ENCODE peak calls at places on chromosomes 12 and 14, in six cellular contexts. N, U, T, H, Z and Q are unnamed samples.

GRCh38 chr14:77208266-77208978 is 26.8 kb downstream of the TMEM63C start:
- DNase-seq in N (peak), U (peak), T (peak), H (peak), Z (peak), Q (peak)

GRCh38 chr14:64387232-64387737 is 868 bp upstream of the MTHFD1 start:
- DNase-seq in N (peak), U (no peak), T (no peak), H (peak), Z (no peak), Q (no peak)

GRCh38 chr14:94388027-94388895 is at the start of gene SERPINA1:
- DNase-seq in N (peak), U (no peak), T (no peak), H (no peak), Z (no peak), Q (no peak)

GRCh38 chr12:52036587-52037171 is 14.6 kb upstream of the NR4A1 start:
- DNase-seq in N (peak), U (peak), T (peak), H (peak), Z (peak), Q (peak)

GRCh38 chr12:123886258-123886657 is 86.4 kb downstream of the CCDC92 start:
- DNase-seq in N (no peak), U (no peak), T (no peak), H (no peak), Z (no peak), Q (no peak)

GRCh38 chr14:96881713-96882112 is 84.5 kb downstream of the VRK1 start:
- DNase-seq in N (no peak), U (no peak), T (no peak), H (no peak), Z (no peak), Q (no peak)

GRCh38 chr14:96497586-96497985 is 4.6 kb upstream of the PAPOLA start:
- DNase-seq in N (no peak), U (peak), T (no peak), H (no peak), Z (no peak), Q (no peak)

GRCh38 chr14:72451081-72451972 is 442.6 kb downstream of the DPF3 start:
- DNase-seq in N (no peak), U (no peak), T (no peak), H (no peak), Z (no peak), Q (no peak)

GRCh38 chr12:114319422-114319821 is 86.5 kb downstream of the TBX5 start:
- DNase-seq in N (no peak), U (no peak), T (no peak), H (peak), Z (no peak), Q (no peak)

GRCh38 chr12:2286051-2286450 is 233.3 kb downstream of the CACNA1C start:
- DNase-seq in N (no peak), U (no peak), T (no peak), H (no peak), Z (no peak), Q (no peak)

GRCh38 chr14:80017796-80018195 is 193.5 kb downstream of the DIO2 start:
- DNase-seq in N (no peak), U (no peak), T (no peak), H (no peak), Z (no peak), Q (no peak)

GRCh38 chr14:93543766-93544165 is 113.0 kb downstream of the UNC79 start:
- DNase-seq in N (no peak), U (peak), T (no peak), H (no peak), Z (no peak), Q (no peak)

GRCh38 chr12:15152864-15153263 is 68.4 kb downstream of the RERG start:
- DNase-seq in N (no peak), U (no peak), T (no peak), H (no peak), Z (no peak), Q (no peak)

GRCh38 chr12:22631863-22632463 is 7.0 kb downstream of the ETNK1 start:
- DNase-seq in N (no peak), U (peak), T (no peak), H (no peak), Z (no peak), Q (no peak)

GRCh38 chr14:74474376-74474775 is 18.7 kb downstream of the NPC2 start:
- DNase-seq in N (no peak), U (no peak), T (no peak), H (no peak), Z (no peak), Q (no peak)

GRCh38 chr14:99513946-99514551 is 32.8 kb downstream of the CCNK start:
- DNase-seq in N (no peak), U (no peak), T (no peak), H (peak), Z (no peak), Q (no peak)

GRCh38 chr12:95721320-95721719 is 69.2 kb downstream of the NTN4 start:
- DNase-seq in N (no peak), U (no peak), T (no peak), H (no peak), Z (no peak), Q (no peak)

GRCh38 chr12:97306121-97306520 is 156.5 kb upstream of the RMST start:
- DNase-seq in N (no peak), U (peak), T (no peak), H (no peak), Z (no peak), Q (no peak)

GRCh38 chr14:62308316-62308715 is 546.1 kb downstream of the SNAPC1 start:
- DNase-seq in N (no peak), U (no peak), T (no peak), H (no peak), Z (no peak), Q (no peak)

GRCh38 chr12:109393437-109394345 is 46.0 kb downstream of the MYO1H start:
- DNase-seq in N (peak), U (peak), T (peak), H (no peak), Z (no peak), Q (peak)

GRCh38 chr14:56774503-56774902 is 35.8 kb downstream of the OTX2 start:
- DNase-seq in N (no peak), U (no peak), T (no peak), H (no peak), Z (no peak), Q (no peak)

GRCh38 chr14:81831128-81831815 is 297.6 kb upstream of the SEL1L start:
- DNase-seq in N (peak), U (peak), T (no peak), H (no peak), Z (no peak), Q (no peak)

GRCh38 chr12:113346387-113346786 is 11.5 kb upstream of the SLC8B1 start:
- DNase-seq in N (no peak), U (no peak), T (no peak), H (no peak), Z (no peak), Q (no peak)

GRCh38 chr14:62185078-62185477 is 422.9 kb downstream of the SNAPC1 start:
- DNase-seq in N (no peak), U (no peak), T (no peak), H (no peak), Z (no peak), Q (no peak)

GRCh38 chr12:13436696-13437391 is 240.3 kb downstream of the EMP1 start:
- DNase-seq in N (no peak), U (peak), T (no peak), H (no peak), Z (no peak), Q (no peak)

GRCh38 chr14:32939254-32940065 is 781 bp downstream of the NPAS3 start:
- DNase-seq in N (peak), U (no peak), T (peak), H (peak), Z (peak), Q (peak)

GRCh38 chr12:27236498-27236897 is 7.6 kb upstream of the STK38L start:
- DNase-seq in N (no peak), U (peak), T (no peak), H (no peak), Z (no peak), Q (no peak)

DNA sequence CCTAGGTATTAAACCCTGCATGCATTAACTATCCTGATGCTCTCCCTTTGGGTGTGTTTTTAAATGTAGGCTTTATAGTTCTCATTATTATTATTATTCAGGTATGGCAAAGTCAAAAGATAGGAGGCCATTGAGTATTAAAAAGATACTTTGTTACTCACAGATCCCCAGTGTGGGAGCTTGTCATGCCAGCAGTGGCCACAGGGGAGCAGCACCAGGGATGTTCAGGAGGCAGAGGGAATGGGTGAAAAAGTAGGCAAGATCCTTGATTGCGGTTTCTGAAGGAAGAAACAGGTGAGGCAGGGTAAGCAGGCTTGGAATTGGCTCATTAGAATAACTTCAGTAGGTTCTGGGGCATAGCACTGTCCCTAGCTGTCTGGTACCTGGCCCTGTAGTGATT is 382.2 kb downstream of the MED13L start:
- DNase-seq in N (no peak), U (no peak), T (no peak), H (no peak), Z (no peak), Q (no peak)
- TF ChIP-seq CTCF in N (no peak), U (peak), T (no peak), H (no peak), Z (no peak), Q (no peak)

DNA sequence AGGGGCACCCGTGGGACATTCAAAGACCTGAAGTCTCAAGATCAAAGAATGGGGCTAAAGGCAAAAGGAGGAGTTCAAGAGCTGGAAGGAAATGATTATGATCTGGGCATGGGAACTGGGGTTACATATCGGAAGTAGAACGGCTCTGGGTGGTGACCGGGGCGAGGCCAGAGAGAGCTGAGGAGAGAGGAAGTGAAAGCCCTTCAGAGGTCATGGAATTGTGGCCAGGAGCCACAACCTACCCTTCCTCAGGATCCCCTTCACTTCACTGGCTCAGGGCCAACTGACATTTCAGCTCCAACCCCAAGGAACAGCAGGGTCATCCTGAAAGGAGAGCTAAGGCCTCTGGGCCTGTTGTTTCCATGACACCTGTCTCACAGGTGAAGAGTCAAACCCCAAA is 57.8 kb downstream of the GALNT16 start:
- DNase-seq in N (no peak), U (no peak), T (no peak), H (peak), Z (peak), Q (peak)
- TF ChIP-seq POLR2A in N (no peak), U (no peak), T (no peak), H (no peak), Z (no peak), Q (no peak)

GRCh38 chr12:78914859-78915331 is 50.3 kb downstream of the SYT1 start:
- DNase-seq in N (no peak), U (no peak), T (no peak), H (no peak), Z (no peak), Q (no peak)

GRCh38 chr12:78917513-78917912 is 52.9 kb downstream of the SYT1 start:
- DNase-seq in N (no peak), U (no peak), T (no peak), H (no peak), Z (no peak), Q (no peak)

GRCh38 chr12:78918221-78918620 is 53.6 kb downstream of the SYT1 start:
- DNase-seq in N (no peak), U (no peak), T (no peak), H (no peak), Z (no peak), Q (no peak)

GRCh38 chr12:78916845-78917480 is 52.4 kb downstream of the SYT1 start:
- DNase-seq in N (no peak), U (no peak), T (no peak), H (no peak), Z (no peak), Q (no peak)
- TF ChIP-seq CTCF in N (no peak), U (no peak), T (no peak), H (no peak), Z (no peak), Q (no peak)

DNA sequence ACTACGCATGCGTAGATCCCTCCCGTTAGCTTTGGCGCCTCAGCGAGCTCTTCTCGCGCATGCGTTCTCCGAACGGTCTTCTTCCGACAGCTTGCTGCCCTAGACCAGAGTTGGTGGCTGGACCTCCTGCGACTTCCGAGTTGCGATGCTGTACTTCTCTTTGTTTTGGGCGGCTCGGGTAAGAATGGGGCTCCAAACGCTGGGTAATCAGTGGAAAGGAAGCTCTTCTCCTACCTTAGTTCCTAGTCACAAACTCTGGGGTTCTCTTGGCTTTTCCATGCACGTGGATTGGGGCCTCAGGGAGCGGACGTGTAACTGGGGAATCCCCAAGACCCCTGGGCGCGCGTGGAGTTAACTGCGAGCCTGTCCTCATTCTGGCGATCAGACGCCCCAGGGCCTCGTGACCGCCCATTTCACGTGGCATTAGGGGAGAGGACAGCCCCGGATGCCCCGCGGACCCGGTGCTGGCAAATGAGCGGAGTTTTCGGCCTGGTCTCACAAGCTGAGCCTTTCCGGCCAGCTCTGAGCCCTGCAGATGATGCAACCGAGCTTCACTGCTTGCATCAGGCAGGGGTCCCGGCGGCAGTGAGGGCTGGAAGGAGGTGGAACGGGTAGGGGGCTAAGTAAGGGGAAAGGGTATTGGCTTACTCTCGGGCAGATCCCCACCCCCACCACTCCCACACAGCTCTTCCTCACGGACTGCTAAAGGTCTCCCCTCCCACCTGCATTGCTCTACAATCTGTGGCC is at the start of gene SHMT2:
- DNase-seq in N (peak), U (peak), T (peak), H (peak), Z (peak), Q (peak)
- TF ChIP-seq POLR2A in N (no peak), U (peak), T (peak), H (peak), Z (no peak), Q (peak)